ENCODE peak calls at places on chromosomes 13 and 19, in ten cellular contexts. K is ovary, W is GM12865, N is tibial artery, C is PC-9, F is fibroblast of pulmonary artery, D is astrocyte, U is OCI-LY7, V is ascending aorta, T is cardiac muscle cell. Z is an unnamed sample.

GRCh38 chr19:5809053-5809452 is 4.2 kb downstream of the NRTN start:
- DNase-seq in U (no peak), T (no peak), D (no peak), C (no peak), F (no peak), N (no peak), K (no peak), W (no peak), V (no peak), Z (no peak)

GRCh38 chr13:109500146-109500773 is 286.1 kb downstream of the IRS2 start:
- DNase-seq in U (no peak), D (no peak), C (no peak), K (peak), T (peak), N (no peak), F (peak), V (no peak), W (no peak), Z (no peak)

GRCh38 chr13:110116072-110116487 is 190.9 kb downstream of the COL4A1 start:
- DNase-seq in C (no peak), T (peak), W (peak), N (peak), K (no peak), F (peak), D (no peak), V (no peak), U (peak), Z (peak)

GRCh38 chr19:35037716-35038622 is 3.6 kb upstream of the HPN start:
- DNase-seq in C (no peak), U (no peak), K (no peak), W (peak), V (no peak), D (no peak), T (no peak), N (peak), F (peak), Z (no peak)

GRCh38 chr13:109271991-109272454 is 514.4 kb downstream of the IRS2 start:
- DNase-seq in F (no peak), N (no peak), C (peak), K (no peak), V (no peak), D (peak), W (no peak), T (no peak), U (peak), Z (no peak)

GRCh38 chr19:51784109-51784785 is 10.7 kb upstream of the FPR3 start:
- DNase-seq in D (no peak), F (no peak), U (no peak), K (no peak), C (no peak), W (no peak), V (no peak), N (no peak), T (no peak), Z (no peak)

GRCh38 chr13:22135446-22135845 is 464.6 kb downstream of the FGF9 start:
- DNase-seq in T (no peak), D (no peak), F (no peak), W (no peak), N (no peak), C (no peak), K (no peak), V (no peak), U (no peak), Z (no peak)

GRCh38 chr13:76029088-76029487 is 393.0 kb downstream of the LMO7 start:
- DNase-seq in W (no peak), U (no peak), V (no peak), K (no peak), T (no peak), F (no peak), D (no peak), N (no peak), C (no peak), Z (no peak)

GRCh38 chr19:5559804-5560133 is 8.0 kb downstream of the TINCR start:
- DNase-seq in K (no peak), V (no peak), D (no peak), C (no peak), W (no peak), N (no peak), T (no peak), U (no peak), F (no peak), Z (no peak)

GRCh38 chr19:20238025-20238623 is 71.1 kb downstream of the ZNF486 start:
- DNase-seq in N (peak), D (peak), U (peak), V (peak), F (peak), K (peak), C (peak), T (peak), W (peak), Z (peak)

GRCh38 chr19:23481043-23481442 is 85.8 kb upstream of the ZNF91 start:
- DNase-seq in F (no peak), W (no peak), D (no peak), V (no peak), N (no peak), C (peak), T (no peak), K (no peak), U (no peak), Z (no peak)

GRCh38 chr13:113328851-113329250 is 31.8 kb downstream of the LAMP1 start:
- DNase-seq in K (no peak), U (no peak), N (no peak), V (no peak), C (no peak), T (no peak), F (no peak), D (no peak), W (no peak), Z (no peak)

GRCh38 chr13:30864352-30865130 is 41.5 kb upstream of the MEDAG start:
- DNase-seq in C (no peak), K (peak), F (peak), V (no peak), D (peak), N (no peak), U (no peak), W (no peak), T (no peak), Z (peak)

GRCh38 chr13:31538067-31539042 is 201.0 kb upstream of the RXFP2 start:
- DNase-seq in T (peak), W (no peak), V (no peak), C (peak), U (no peak), F (peak), D (peak), K (no peak), N (peak), Z (no peak)

GRCh38 chr13:51729853-51730553 is 74.0 kb downstream of the DHRS12 start:
- DNase-seq in C (peak), N (peak), W (no peak), F (peak), K (peak), V (peak), U (no peak), D (peak), T (no peak), Z (peak)

GRCh38 chr13:33100876-33101275 is 84.7 kb downstream of the KL start:
- DNase-seq in N (no peak), W (no peak), D (no peak), K (no peak), C (no peak), F (no peak), U (no peak), V (no peak), T (no peak), Z (no peak)

GRCh38 chr13:49539313-49539712 is 43.6 kb downstream of the PHF11 start:
- DNase-seq in C (no peak), V (no peak), D (peak), U (peak), W (no peak), K (no peak), T (no peak), N (no peak), F (peak), Z (no peak)

GRCh38 chr19:8071912-8072311 is 19.4 kb downstream of the CCL25 start:
- DNase-seq in U (no peak), F (no peak), D (no peak), C (no peak), V (no peak), W (no peak), T (no peak), K (no peak), N (no peak), Z (no peak)

GRCh38 chr13:108915634-108916497 is 286.5 kb downstream of the MYO16 start:
- DNase-seq in N (peak), C (peak), K (peak), D (peak), U (no peak), T (peak), V (peak), W (peak), F (peak), Z (peak)

GRCh38 chr13:52599037-52599852 is 43.0 kb upstream of the HNRNPA1L2 start:
- DNase-seq in V (no peak), U (no peak), K (no peak), F (peak), T (no peak), N (no peak), W (peak), C (no peak), D (peak), Z (no peak)

GRCh38 chr13:49587311-49587847 is 2.0 kb upstream of the RCBTB1 start:
- DNase-seq in W (no peak), T (no peak), K (no peak), C (no peak), F (no peak), D (peak), N (no peak), V (no peak), U (no peak), Z (no peak)

GRCh38 chr13:112184261-112184660 is 117.3 kb downstream of the SOX1 start:
- DNase-seq in D (no peak), N (no peak), U (no peak), K (no peak), T (no peak), V (no peak), C (no peak), F (no peak), W (no peak), Z (no peak)

GRCh38 chr13:71514900-71515598 is 352.0 kb downstream of the DACH1 start:
- DNase-seq in C (no peak), V (no peak), D (no peak), N (no peak), T (no peak), U (no peak), K (no peak), W (no peak), F (no peak), Z (no peak)

GRCh38 chr13:99834246-99834645 is 137.3 kb downstream of the ZIC5 start:
- DNase-seq in T (no peak), D (no peak), K (no peak), F (no peak), U (no peak), C (no peak), N (no peak), V (no peak), W (no peak), Z (no peak)

GRCh38 chr13:25136872-25137623 is 35.0 kb downstream of the AMER2 start:
- DNase-seq in U (no peak), D (no peak), K (no peak), N (no peak), W (no peak), F (no peak), C (no peak), V (no peak), T (no peak), Z (no peak)

GRCh38 chr13:92768592-92768991 is 458.0 kb upstream of the GPC6 start:
- DNase-seq in C (no peak), D (no peak), U (no peak), N (no peak), T (no peak), K (no peak), V (no peak), F (no peak), W (no peak), Z (no peak)

GRCh38 chr13:32259116-32259515 is 56.0 kb downstream of the ZAR1L start:
- DNase-seq in V (no peak), T (no peak), F (no peak), W (no peak), N (no peak), C (no peak), K (no peak), D (no peak), U (no peak), Z (no peak)

GRCh38 chr19:30757836-30758617 is 385.8 kb downstream of the ZNF536 start:
- DNase-seq in T (no peak), K (no peak), N (no peak), V (no peak), D (no peak), F (no peak), W (no peak), U (no peak), C (no peak), Z (no peak)

GRCh38 chr13:33676700-33677048 is 141.3 kb upstream of the RFC3 start:
- DNase-seq in N (peak), W (peak), T (peak), U (peak), D (peak), K (no peak), F (peak), C (no peak), V (no peak), Z (no peak)

GRCh38 chr13:42747399-42747873 is 33.9 kb upstream of the FAM216B start:
- DNase-seq in U (no peak), N (no peak), W (no peak), F (peak), T (no peak), D (peak), V (no peak), K (no peak), C (peak), Z (no peak)

GRCh38 chr19:2678043-2678671 is 24.3 kb downstream of the GNG7 start:
- DNase-seq in K (no peak), W (peak), T (no peak), V (no peak), D (no peak), N (no peak), F (no peak), U (peak), C (no peak), Z (no peak)

GRCh38 chr13:113924184-113924583 is 49.7 kb downstream of the C13orf46 start:
- DNase-seq in V (no peak), D (no peak), C (no peak), K (no peak), N (no peak), T (no peak), U (no peak), F (no peak), W (no peak), Z (peak)

GRCh38 chr13:75556961-75557360 is 7.4 kb downstream of the UCHL3 start:
- DNase-seq in K (no peak), U (no peak), V (no peak), N (no peak), F (no peak), D (no peak), C (no peak), T (no peak), W (no peak), Z (no peak)

GRCh38 chr13:73096173-73097117 is 37.6 kb downstream of the KLF5 start:
- DNase-seq in U (no peak), F (no peak), C (peak), T (no peak), N (no peak), K (no peak), V (no peak), D (peak), W (no peak), Z (peak)

GRCh38 chr13:113650731-113651148 is 7.3 kb downstream of the ATP4B start:
- DNase-seq in K (peak), V (no peak), T (no peak), W (no peak), C (no peak), U (no peak), D (no peak), F (no peak), N (no peak), Z (no peak)

DNA sequence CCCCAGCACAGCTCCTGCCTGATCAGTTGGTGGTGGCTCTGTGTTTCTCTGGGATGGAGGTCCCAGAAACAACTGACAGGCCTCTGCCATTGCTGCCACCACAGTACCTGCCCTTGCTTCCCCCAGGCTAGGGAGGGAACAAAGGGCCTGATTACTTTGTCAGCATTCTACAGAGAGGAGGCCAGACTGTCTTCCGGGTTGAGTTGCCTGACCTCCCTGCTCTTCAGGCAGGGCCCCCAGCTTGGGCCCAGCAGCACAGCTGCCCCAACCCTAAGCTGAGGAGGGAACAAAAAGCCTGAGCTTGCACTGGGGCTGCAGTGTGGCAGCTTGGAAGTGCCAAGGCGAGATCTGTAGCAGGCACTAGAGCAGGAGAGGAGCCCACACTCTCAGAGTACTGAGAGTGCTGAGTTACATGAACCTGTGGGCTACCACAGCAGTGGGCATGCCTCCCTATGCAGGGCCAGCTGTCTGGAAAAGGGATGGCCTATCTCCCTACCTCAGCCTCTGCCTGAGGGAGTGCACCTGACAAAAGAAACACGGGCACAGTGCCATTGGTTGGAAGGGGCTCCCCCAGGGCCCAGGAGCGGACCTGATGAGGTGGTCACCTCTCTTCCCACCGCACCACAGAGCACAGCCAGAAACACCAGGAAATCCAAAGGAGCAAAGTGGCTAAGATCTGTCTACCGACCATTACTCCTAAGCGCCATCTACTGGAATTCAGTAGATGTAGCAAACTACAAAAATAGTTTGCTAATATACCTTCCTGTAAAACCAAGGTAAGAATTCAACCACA is 24.4 kb downstream of the SLC25A15 start:
- DNase-seq in N (no peak), C (no peak), F (peak), K (no peak), U (peak), V (no peak), D (no peak), T (peak), W (peak), Z (no peak)
- TF ChIP-seq CTCF in N (no peak), C (peak), F (peak), K (no peak), U (peak), V (peak), D (peak), T (peak), W (peak), Z (no peak)

DNA sequence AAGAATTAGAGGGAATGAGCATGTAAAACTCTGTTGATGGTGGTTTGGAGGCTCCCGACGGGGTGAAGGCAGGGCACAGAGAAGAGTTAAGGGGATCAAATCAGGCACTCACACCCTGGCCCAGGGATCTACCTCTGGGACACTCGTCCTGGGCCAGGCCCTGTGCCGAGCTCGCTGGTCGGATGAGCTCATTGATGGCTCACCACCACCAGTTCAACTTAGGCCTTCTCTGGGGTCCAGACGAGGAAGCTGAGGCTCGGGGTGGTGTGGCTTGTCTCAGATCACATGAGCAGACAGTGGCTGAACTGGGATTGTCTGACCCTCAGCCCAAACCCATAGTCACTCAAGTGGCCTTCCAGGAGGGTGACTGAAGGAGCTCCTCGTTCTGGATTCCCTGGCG is 1.6 kb downstream of the NACC1 start:
- DNase-seq in C (no peak), T (no peak), K (no peak), W (no peak), V (no peak), N (no peak), D (no peak), U (no peak), F (no peak), Z (no peak)
- H3K4me3 ChIP-seq in C (peak), T (no peak), K (no peak), W (peak), V (peak), N (no peak), D (peak), U (peak), F (peak), Z (no peak)

GRCh38 chr19:10603084-10603872 is 16.2 kb upstream of the AP1M2 start:
- DNase-seq in V (peak), W (peak), F (no peak), N (peak), K (no peak), C (peak), U (peak), T (peak), D (no peak), Z (peak)
- TF ChIP-seq CTCF in V (no peak), W (no peak), F (no peak), N (no peak), K (no peak), C (no peak), U (peak), T (no peak), D (no peak), Z (no peak)

GRCh38 chr13:98433654-98434053 is 143.3 kb downstream of the STK24 start:
- DNase-seq in U (no peak), T (no peak), V (no peak), F (no peak), W (no peak), N (no peak), D (no peak), C (no peak), K (no peak), Z (no peak)
- H3K4me3 ChIP-seq in U (no peak), T (no peak), V (no peak), F (no peak), W (no peak), N (no peak), D (no peak), C (no peak), K (no peak), Z (no peak)

GRCh38 chr13:37640499-37640898 is 41.9 kb upstream of the POSTN start:
- DNase-seq in D (peak), W (peak), F (peak), U (peak), N (no peak), T (peak), C (peak), K (no peak), V (no peak), Z (no peak)
- TF ChIP-seq CTCF in D (peak), W (no peak), F (peak), U (peak), N (peak), T (peak), C (peak), K (peak), V (peak), Z (no peak)

Z was measured in lower leg skin.